ENCODE peak calls at places on chromosomes 11 and 22, in six cellular contexts. C is CD4-positive, alpha-beta memory T cell; P is activated CD8-positive, alpha-beta memory T cell treated with anti-CD3 and anti-CD28 coated beads for 48 hours; O is upper lobe of right lung; G is hypothalamus; Z is HCEC 1CT. X is an unnamed sample.

GRCh38 chr11:813037-813436 is 3.3 kb downstream of the RPLP2 start:
- DNase-seq in C (no peak), P (no peak), O (no peak), G (no peak), Z (no peak), X (no peak)

GRCh38 chr11:2587976-2588748 is 111.6 kb downstream of the KCNQ1OT1 start:
- DNase-seq in C (no peak), P (no peak), O (peak; percentile 52), G (no peak), Z (no peak), X (peak; percentile 0)

GRCh38 chr11:61489833-61490585 is 18.5 kb upstream of the LRRC10B start:
- DNase-seq in C (no peak), P (no peak), O (no peak), G (no peak), Z (no peak), X (peak; percentile 38)

GRCh38 chr11:14148653-14149273 is 186.2 kb downstream of the SPON1 start:
- DNase-seq in C (peak; percentile 39), P (no peak), O (no peak), G (no peak), Z (peak; percentile 37), X (no peak)

GRCh38 chr22:25027959-25028840 is 75.7 kb downstream of the KIAA1671 start:
- DNase-seq in C (no peak), P (no peak), O (peak; percentile 64), G (no peak), Z (no peak), X (no peak)

GRCh38 chr11:46916669-46917108 is 1.7 kb downstream of the LRP4 start:
- DNase-seq in C (no peak), P (no peak), O (no peak), G (no peak), Z (peak; percentile 53), X (peak; percentile 60)

GRCh38 chr11:86138958-86139357 is 70.1 kb upstream of the PICALM start:
- DNase-seq in C (peak; percentile 30), P (no peak), O (no peak), G (no peak), Z (no peak), X (no peak)

GRCh38 chr22:37542959-37543358 is 17.3 kb upstream of the CDC42EP1 start:
- DNase-seq in C (no peak), P (no peak), O (no peak), G (no peak), Z (no peak), X (no peak)

GRCh38 chr11:130403301-130403804 is 25.1 kb downstream of the ADAMTS8 start:
- DNase-seq in C (no peak), P (no peak), O (no peak), G (no peak), Z (peak; percentile 84), X (no peak)

GRCh38 chr11:12159351-12160099 is 49.1 kb downstream of the MICAL2 start:
- DNase-seq in C (no peak), P (no peak), O (no peak), G (no peak), Z (peak; percentile 93), X (no peak)

GRCh38 chr11:76838422-76839068 is 22.2 kb upstream of the ACER3 start:
- DNase-seq in C (no peak), P (no peak), O (no peak), G (no peak), Z (peak; percentile 6), X (no peak)

GRCh38 chr22:36571991-36572390 is 43.0 kb upstream of the EIF3D start:
- DNase-seq in C (no peak), P (no peak), O (no peak), G (no peak), Z (no peak), X (no peak)

GRCh38 chr11:17822021-17822781 is 87.6 kb downstream of the KCNC1 start:
- DNase-seq in C (no peak), P (no peak), O (no peak), G (no peak), Z (peak; percentile 74), X (no peak)

GRCh38 chr11:117281159-117281558 is 10.0 kb upstream of the BACE1-AS start:
- DNase-seq in C (no peak), P (no peak), O (no peak), G (no peak), Z (peak; percentile 97), X (no peak)

GRCh38 chr11:115241899-115242298 is 262.3 kb downstream of the CADM1 start:
- DNase-seq in C (no peak), P (no peak), O (no peak), G (no peak), Z (no peak), X (no peak)

GRCh38 chr22:32932176-32932575 is 126.0 kb downstream of the SYN3 start:
- DNase-seq in C (no peak), P (no peak), O (no peak), G (no peak), Z (no peak), X (no peak)

GRCh38 chr22:45136594-45136993 is 27.1 kb upstream of the NUP50 start:
- DNase-seq in C (no peak), P (no peak), O (no peak), G (no peak), Z (no peak), X (no peak)

GRCh38 chr11:94629741-94630140 is 62.6 kb downstream of the PIWIL4 start:
- DNase-seq in C (no peak), P (no peak), O (no peak), G (no peak), Z (peak; percentile 10), X (no peak)

GRCh38 chr11:72613977-72614376 is 60.2 kb downstream of the PDE2A start:
- DNase-seq in C (no peak), P (no peak), O (peak; percentile 83), G (no peak), Z (no peak), X (no peak)

GRCh38 chr11:69711824-69712801 is 8.3 kb upstream of the FGF19 start:
- DNase-seq in C (peak; percentile 19), P (no peak), O (no peak), G (no peak), Z (no peak), X (no peak)

GRCh38 chr11:131025020-131025419 is 108.7 kb upstream of the SNX19 start:
- DNase-seq in C (no peak), P (no peak), O (no peak), G (no peak), Z (peak; percentile 59), X (no peak)

GRCh38 chr22:16601437-16602223 is 9.0 kb upstream of the CCT8L2 start:
- DNase-seq in C (no peak), P (no peak), O (no peak), G (no peak), Z (no peak), X (peak; percentile 44)

GRCh38 chr11:26276798-26277424 is 55.0 kb upstream of the ANO3 start:
- DNase-seq in C (peak; percentile 18), P (peak; percentile 13), O (no peak), G (no peak), Z (peak; percentile 72), X (peak; percentile 57)

GRCh38 chr11:27926981-27927481 is 180.9 kb downstream of the KIF18A start:
- DNase-seq in C (no peak), P (no peak), O (no peak), G (no peak), Z (peak; percentile 85), X (no peak)

GRCh38 chr22:50114221-50114981 is 24.6 kb downstream of the MOV10L1 start:
- DNase-seq in C (no peak), P (no peak), O (peak; percentile 76), G (no peak), Z (peak; percentile 65), X (peak; percentile 59)

GRCh38 chr11:76701701-76702100 is 31.2 kb upstream of the LRRC32 start:
- DNase-seq in C (no peak), P (no peak), O (no peak), G (no peak), Z (peak; percentile 66), X (no peak)

GRCh38 chr11:64568041-64568571 is 22.9 kb upstream of the SLC22A12 start:
- DNase-seq in C (no peak), P (no peak), O (peak; percentile 63), G (no peak), Z (no peak), X (no peak)

GRCh38 chr22:37681556-37682049 is 4.5 kb upstream of the NOL12 start:
- DNase-seq in C (peak; percentile 71), P (no peak), O (peak; percentile 82), G (no peak), Z (peak; percentile 81), X (peak; percentile 74)